ENCODE peak calls at places on chromosome 15, in eight cellular contexts. One of them, this sample, is unnamed.
A peak's percentile ranks its signal among the peaks of the same experiment; 100 is the strongest.

GRCh38 chr15:91168457-91168856 is 68.4 kb downstream of the SV2B start:
- DNase-seq in DND-41: no peak
- DNase-seq in breast epithelium: no peak
- DNase-seq in gastrocnemius medialis: no peak
- DNase-seq in H9: no peak
- DNase-seq in BJ: no peak
- DNase-seq in AG04450: no peak
- DNase-seq in cardiac fibroblast: no peak
- DNase-seq in this sample: no peak

GRCh38 chr15:54915382-54915781 is 281.4 kb downstream of the RSL24D1 start:
- DNase-seq in DND-41: no peak
- DNase-seq in breast epithelium: no peak
- DNase-seq in gastrocnemius medialis: no peak
- DNase-seq in H9: no peak
- DNase-seq in BJ: no peak
- DNase-seq in AG04450: no peak
- DNase-seq in cardiac fibroblast: no peak
- DNase-seq in this sample: no peak

GRCh38 chr15:78100886-78101285 is 8.5 kb downstream of the SH2D7 start:
- DNase-seq in DND-41: no peak
- DNase-seq in breast epithelium: no peak
- DNase-seq in gastrocnemius medialis: no peak
- DNase-seq in H9: no peak
- DNase-seq in BJ: no peak
- DNase-seq in AG04450: no peak
- DNase-seq in cardiac fibroblast: no peak
- DNase-seq in this sample: no peak

GRCh38 chr15:44811347-44811746 is 75.0 kb downstream of the TRIM69 start:
- DNase-seq in DND-41: no peak
- DNase-seq in breast epithelium: no peak
- DNase-seq in gastrocnemius medialis: no peak
- DNase-seq in H9: no peak
- DNase-seq in BJ: no peak
- DNase-seq in AG04450: no peak
- DNase-seq in cardiac fibroblast: no peak
- DNase-seq in this sample: no peak

GRCh38 chr15:42155546-42156265 is 730 bp downstream of the PLA2G4F start:
- DNase-seq in DND-41: no peak
- DNase-seq in breast epithelium: peak; percentile 61
- DNase-seq in gastrocnemius medialis: no peak
- DNase-seq in H9: no peak
- DNase-seq in BJ: no peak
- DNase-seq in AG04450: no peak
- DNase-seq in cardiac fibroblast: no peak
- DNase-seq in this sample: no peak

GRCh38 chr15:62392411-62392810 is 227.3 kb upstream of the C2CD4B start:
- DNase-seq in DND-41: peak; percentile 34
- DNase-seq in breast epithelium: no peak
- DNase-seq in gastrocnemius medialis: peak; percentile 14
- DNase-seq in H9: peak; percentile 50
- DNase-seq in BJ: no peak
- DNase-seq in AG04450: no peak
- DNase-seq in cardiac fibroblast: peak; percentile 27
- DNase-seq in this sample: peak; percentile 61

GRCh38 chr15:67660446-67660845 is 117.9 kb downstream of the MAP2K5 start:
- DNase-seq in DND-41: no peak
- DNase-seq in breast epithelium: no peak
- DNase-seq in gastrocnemius medialis: no peak
- DNase-seq in H9: no peak
- DNase-seq in BJ: no peak
- DNase-seq in AG04450: no peak
- DNase-seq in cardiac fibroblast: no peak
- DNase-seq in this sample: no peak

GRCh38 chr15:62742409-62743171 is 300.0 kb upstream of the TPM1 start:
- DNase-seq in DND-41: peak; percentile 36
- DNase-seq in breast epithelium: no peak
- DNase-seq in gastrocnemius medialis: peak; percentile 32
- DNase-seq in H9: peak; percentile 53
- DNase-seq in BJ: peak; percentile 84
- DNase-seq in AG04450: peak; percentile 73
- DNase-seq in cardiac fibroblast: peak; percentile 97
- DNase-seq in this sample: peak; percentile 97

GRCh38 chr15:31034152-31034551 is 42.7 kb upstream of the MTMR10 start:
- DNase-seq in DND-41: no peak
- DNase-seq in breast epithelium: no peak
- DNase-seq in gastrocnemius medialis: no peak
- DNase-seq in H9: no peak
- DNase-seq in BJ: no peak
- DNase-seq in AG04450: no peak
- DNase-seq in cardiac fibroblast: no peak
- DNase-seq in this sample: peak; percentile 53

GRCh38 chr15:86916671-86917450 is 837.2 kb downstream of the AGBL1 start:
- DNase-seq in DND-41: no peak
- DNase-seq in breast epithelium: no peak
- DNase-seq in gastrocnemius medialis: no peak
- DNase-seq in H9: no peak
- DNase-seq in BJ: no peak
- DNase-seq in AG04450: no peak
- DNase-seq in cardiac fibroblast: no peak
- DNase-seq in this sample: no peak

GRCh38 chr15:89167267-89168176 is 53.9 kb downstream of the RLBP1 start:
- DNase-seq in DND-41: no peak
- DNase-seq in breast epithelium: no peak
- DNase-seq in gastrocnemius medialis: peak; percentile 73
- DNase-seq in H9: no peak
- DNase-seq in BJ: peak; percentile 9
- DNase-seq in AG04450: no peak
- DNase-seq in cardiac fibroblast: peak; percentile 52
- DNase-seq in this sample: peak; percentile 33

GRCh38 chr15:100284191-100284590 is 57.6 kb downstream of the ADAMTS17 start:
- DNase-seq in DND-41: no peak
- DNase-seq in breast epithelium: no peak
- DNase-seq in gastrocnemius medialis: no peak
- DNase-seq in H9: no peak
- DNase-seq in BJ: no peak
- DNase-seq in AG04450: no peak
- DNase-seq in cardiac fibroblast: no peak
- DNase-seq in this sample: no peak

GRCh38 chr15:41940441-41940857 is 31.9 kb downstream of the EHD4 start:
- DNase-seq in DND-41: no peak
- DNase-seq in breast epithelium: no peak
- DNase-seq in gastrocnemius medialis: no peak
- DNase-seq in H9: no peak
- DNase-seq in BJ: no peak
- DNase-seq in AG04450: no peak
- DNase-seq in cardiac fibroblast: peak; percentile 63
- DNase-seq in this sample: peak; percentile 70

GRCh38 chr15:59436774-59437472 is 1.1 kb upstream of the FAM81A start:
- DNase-seq in DND-41: no peak
- DNase-seq in breast epithelium: no peak
- DNase-seq in gastrocnemius medialis: no peak
- DNase-seq in H9: no peak
- DNase-seq in BJ: no peak
- DNase-seq in AG04450: no peak
- DNase-seq in cardiac fibroblast: peak; percentile 12
- DNase-seq in this sample: no peak

GRCh38 chr15:100725121-100726069 is 123.0 kb downstream of the ASB7 start:
- DNase-seq in DND-41: no peak
- DNase-seq in breast epithelium: peak; percentile 39
- DNase-seq in gastrocnemius medialis: no peak
- DNase-seq in H9: peak; percentile 22
- DNase-seq in BJ: peak; percentile 46
- DNase-seq in AG04450: peak; percentile 76
- DNase-seq in cardiac fibroblast: peak; percentile 81
- DNase-seq in this sample: peak; percentile 75

GRCh38 chr15:97904196-97904572 is 56.3 kb upstream of the ARRDC4 start:
- DNase-seq in DND-41: peak; percentile 64
- DNase-seq in breast epithelium: peak; percentile 61
- DNase-seq in gastrocnemius medialis: peak; percentile 22
- DNase-seq in H9: peak; percentile 90
- DNase-seq in BJ: no peak
- DNase-seq in AG04450: no peak
- DNase-seq in cardiac fibroblast: peak; percentile 69
- DNase-seq in this sample: peak; percentile 75

GRCh38 chr15:90953947-90954711 is 555 bp upstream of the RCCD1 start:
- DNase-seq in DND-41: no peak
- DNase-seq in breast epithelium: no peak
- DNase-seq in gastrocnemius medialis: no peak
- DNase-seq in H9: no peak
- DNase-seq in BJ: no peak
- DNase-seq in AG04450: no peak
- DNase-seq in cardiac fibroblast: no peak
- DNase-seq in this sample: no peak

GRCh38 chr15:85335193-85335939 is 45.0 kb upstream of the AKAP13 start:
- DNase-seq in DND-41: no peak
- DNase-seq in breast epithelium: no peak
- DNase-seq in gastrocnemius medialis: no peak
- DNase-seq in H9: no peak
- DNase-seq in BJ: no peak
- DNase-seq in AG04450: no peak
- DNase-seq in cardiac fibroblast: peak; percentile 30
- DNase-seq in this sample: no peak

GRCh38 chr15:68217341-68217740 is 12.2 kb downstream of the CLN6 start:
- DNase-seq in DND-41: no peak
- DNase-seq in breast epithelium: no peak
- DNase-seq in gastrocnemius medialis: no peak
- DNase-seq in H9: no peak
- DNase-seq in BJ: no peak
- DNase-seq in AG04450: no peak
- DNase-seq in cardiac fibroblast: no peak
- DNase-seq in this sample: no peak

DNA sequence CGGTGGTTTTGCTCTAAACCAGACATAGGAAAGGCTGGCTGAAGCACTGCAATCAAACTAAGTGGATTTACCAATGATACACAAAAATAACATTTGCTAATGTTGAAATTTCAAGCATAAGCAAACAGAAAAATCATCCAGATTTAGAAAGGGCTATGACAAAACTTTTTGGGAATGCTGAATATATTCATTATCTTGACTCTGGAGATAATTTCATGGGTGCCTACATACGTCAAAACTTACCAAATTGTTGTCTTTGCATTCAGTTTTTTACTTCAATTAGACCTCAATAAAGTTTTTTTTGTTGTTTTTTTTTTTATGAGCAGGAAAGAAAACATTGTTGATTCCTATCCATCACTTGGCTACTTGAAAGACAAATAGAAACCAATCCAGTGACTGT is 140.8 kb downstream of the NR2E3 start:
- DNase-seq in DND-41: no peak
- DNase-seq in breast epithelium: no peak
- DNase-seq in gastrocnemius medialis: no peak
- DNase-seq in H9: no peak
- DNase-seq in BJ: no peak
- DNase-seq in AG04450: no peak
- DNase-seq in cardiac fibroblast: peak; percentile 21
- DNase-seq in this sample: no peak
- TF ChIP-seq CTCF in DND-41: no peak
- TF ChIP-seq CTCF in breast epithelium: no peak
- TF ChIP-seq CTCF in gastrocnemius medialis: no peak
- TF ChIP-seq CTCF in H9: no peak
- TF ChIP-seq CTCF in BJ: no peak
- TF ChIP-seq CTCF in AG04450: no peak
- TF ChIP-seq CTCF in cardiac fibroblast: no peak
- TF ChIP-seq CTCF in this sample: no peak

GRCh38 chr15:96574766-96575165 is 244.3 kb downstream of the NR2F2 start:
- DNase-seq in DND-41: no peak
- DNase-seq in breast epithelium: no peak
- DNase-seq in gastrocnemius medialis: no peak
- DNase-seq in H9: no peak
- DNase-seq in BJ: no peak
- DNase-seq in AG04450: no peak
- DNase-seq in cardiac fibroblast: no peak
- DNase-seq in this sample: no peak
- TF ChIP-seq CTCF in DND-41: no peak
- TF ChIP-seq CTCF in breast epithelium: no peak
- TF ChIP-seq CTCF in gastrocnemius medialis: no peak
- TF ChIP-seq CTCF in H9: no peak
- TF ChIP-seq CTCF in BJ: no peak
- TF ChIP-seq CTCF in AG04450: no peak
- TF ChIP-seq CTCF in cardiac fibroblast: no peak
- TF ChIP-seq CTCF in this sample: no peak

DNA sequence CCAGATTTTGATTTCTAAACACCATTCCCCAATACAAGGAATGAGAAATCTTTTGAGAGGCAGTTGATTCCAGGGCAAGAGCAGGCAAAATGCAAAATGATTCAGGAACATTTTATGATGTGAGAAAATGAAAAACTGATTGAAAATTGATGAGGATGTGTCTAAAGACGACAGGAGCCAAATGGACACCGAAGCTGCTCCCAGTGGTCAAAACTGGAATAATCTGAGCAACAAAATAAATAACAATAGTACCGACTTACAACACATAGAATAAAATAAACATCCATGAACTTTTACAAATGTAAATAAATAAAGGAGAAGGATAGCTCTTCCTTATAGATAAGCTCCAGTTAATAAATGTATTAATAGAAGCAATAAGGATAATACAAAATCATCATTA is 186.8 kb downstream of the OCA2 start:
- DNase-seq in DND-41: no peak
- DNase-seq in breast epithelium: no peak
- DNase-seq in gastrocnemius medialis: no peak
- DNase-seq in H9: no peak
- DNase-seq in BJ: no peak
- DNase-seq in AG04450: no peak
- DNase-seq in cardiac fibroblast: no peak
- DNase-seq in this sample: no peak
- TF ChIP-seq CTCF in DND-41: no peak
- TF ChIP-seq CTCF in breast epithelium: no peak
- TF ChIP-seq CTCF in gastrocnemius medialis: no peak
- TF ChIP-seq CTCF in H9: peak; percentile 43
- TF ChIP-seq CTCF in BJ: no peak
- TF ChIP-seq CTCF in AG04450: no peak
- TF ChIP-seq CTCF in cardiac fibroblast: no peak
- TF ChIP-seq CTCF in this sample: no peak

GRCh38 chr15:81195339-81195864 is 1.3 kb upstream of the IL16 start:
- DNase-seq in DND-41: no peak
- DNase-seq in breast epithelium: no peak
- DNase-seq in gastrocnemius medialis: no peak
- DNase-seq in H9: no peak
- DNase-seq in BJ: no peak
- DNase-seq in AG04450: no peak
- DNase-seq in cardiac fibroblast: no peak
- DNase-seq in this sample: no peak

GRCh38 chr15:81197688-81198281 is 1.1 kb downstream of the IL16 start:
- DNase-seq in DND-41: no peak
- DNase-seq in breast epithelium: no peak
- DNase-seq in gastrocnemius medialis: no peak
- DNase-seq in H9: no peak
- DNase-seq in BJ: no peak
- DNase-seq in AG04450: no peak
- DNase-seq in cardiac fibroblast: no peak
- DNase-seq in this sample: no peak

GRCh38 chr15:81197255-81197630 is 564 bp downstream of the IL16 start:
- DNase-seq in DND-41: no peak
- DNase-seq in breast epithelium: no peak
- DNase-seq in gastrocnemius medialis: no peak
- DNase-seq in H9: no peak
- DNase-seq in BJ: no peak
- DNase-seq in AG04450: no peak
- DNase-seq in cardiac fibroblast: no peak
- DNase-seq in this sample: no peak

GRCh38 chr15:81196576-81197254 is at the start of gene IL16:
- DNase-seq in DND-41: no peak
- DNase-seq in breast epithelium: no peak
- DNase-seq in gastrocnemius medialis: no peak
- DNase-seq in H9: no peak
- DNase-seq in BJ: no peak
- DNase-seq in AG04450: no peak
- DNase-seq in cardiac fibroblast: no peak
- DNase-seq in this sample: no peak

GRCh38 chr15:81199031-81199779 is 2.5 kb downstream of the IL16 start:
- DNase-seq in DND-41: no peak
- DNase-seq in breast epithelium: no peak
- DNase-seq in gastrocnemius medialis: no peak
- DNase-seq in H9: no peak
- DNase-seq in BJ: no peak
- DNase-seq in AG04450: no peak
- DNase-seq in cardiac fibroblast: no peak
- DNase-seq in this sample: no peak
- TF ChIP-seq CTCF in DND-41: no peak
- TF ChIP-seq CTCF in breast epithelium: no peak
- TF ChIP-seq CTCF in gastrocnemius medialis: no peak
- TF ChIP-seq CTCF in H9: peak; percentile 36
- TF ChIP-seq CTCF in BJ: no peak
- TF ChIP-seq CTCF in AG04450: no peak
- TF ChIP-seq CTCF in cardiac fibroblast: no peak
- TF ChIP-seq CTCF in this sample: no peak